ENCODE peak calls at places on chromosomes 7 and 10, in eight cellular contexts. L is naive thymus-derived CD8-positive, alpha-beta T cell; O is NCI-H2107; T is ACHN; N is fibroblast of lung; R is GM03348; F is activated CD8-positive, alpha-beta memory T cell treated with anti-CD3 and anti-CD28 coated beads for 48 hours; Y is astrocyte of the spinal cord. X is an unnamed sample.

GRCh38 chr10:122060250-122060649 is 71.3 kb downstream of the TACC2 start:
- DNase-seq in L (no peak), O (no peak), T (no peak), N (peak; percentile 50), R (peak; percentile 32), F (no peak), Y (peak; percentile 29), X (no peak)

GRCh38 chr7:102030696-102031095 is 213.3 kb downstream of the CUX1 start:
- DNase-seq in L (no peak), O (no peak), T (no peak), N (no peak), R (no peak), F (no peak), Y (no peak), X (no peak)

GRCh38 chr7:2109936-2110585 is 122.7 kb downstream of the MAD1L1 start:
- DNase-seq in L (no peak), O (peak; percentile 26), T (peak; percentile 99), N (peak; percentile 98), R (peak; percentile 89), F (peak; percentile 30), Y (peak; percentile 93), X (no peak)

GRCh38 chr10:34661580-34661979 is 153.5 kb downstream of the PARD3 start:
- DNase-seq in L (no peak), O (no peak), T (no peak), N (no peak), R (no peak), F (no peak), Y (no peak), X (no peak)

GRCh38 chr10:123760648-123761428 is 94.7 kb downstream of the GPR26 start:
- DNase-seq in L (no peak), O (no peak), T (no peak), N (no peak), R (no peak), F (no peak), Y (no peak), X (no peak)

GRCh38 chr10:63675171-63675570 is 154.0 kb downstream of the REEP3 start:
- DNase-seq in L (no peak), O (no peak), T (no peak), N (peak; percentile 63), R (peak; percentile 37), F (no peak), Y (no peak), X (peak; percentile 15)

GRCh38 chr7:1493571-1493970 is 10.6 kb downstream of the INTS1 start:
- DNase-seq in L (no peak), O (no peak), T (no peak), N (no peak), R (no peak), F (no peak), Y (no peak), X (no peak)

GRCh38 chr7:142508251-142508650 is 241.0 kb upstream of the PRSS1 start:
- DNase-seq in L (no peak), O (no peak), T (no peak), N (no peak), R (no peak), F (no peak), Y (no peak), X (no peak)

GRCh38 chr10:15802375-15802949 is 57.8 kb downstream of the MINDY3 start:
- DNase-seq in L (no peak), O (no peak), T (no peak), N (no peak), R (no peak), F (no peak), Y (no peak), X (no peak)

GRCh38 chr10:125624800-125625199 is 58.2 kb downstream of the TEX36 start:
- DNase-seq in L (no peak), O (no peak), T (no peak), N (no peak), R (no peak), F (no peak), Y (no peak), X (no peak)

GRCh38 chr7:19508124-19508523 is 200.7 kb downstream of the POLR1F start:
- DNase-seq in L (no peak), O (no peak), T (no peak), N (peak; percentile 26), R (no peak), F (no peak), Y (peak; percentile 82), X (no peak)

X was measured in substantia nigra.